ENCODE peak calls at places on chromosomes 12 and 14, in eight cellular contexts. H, V, L, F, S, K, T and Q are unnamed samples.

GRCh38 chr12:120257041-120257821 is 8.3 kb downstream of the PXN start:
- DNase-seq in H (peak; percentile 46), V (no peak), L (no peak), F (peak; percentile 94), S (no peak), K (no peak), T (no peak), Q (peak; percentile 38)

GRCh38 chr14:91872517-91873470 is 5.5 kb upstream of the TC2N start:
- DNase-seq in H (no peak), V (no peak), L (peak; percentile 37), F (no peak), S (peak; percentile 70), K (no peak), T (no peak), Q (no peak)

GRCh38 chr14:89331398-89331797 is 85.6 kb downstream of the FOXN3 start:
- DNase-seq in H (no peak), V (no peak), L (no peak), F (no peak), S (no peak), K (no peak), T (no peak), Q (no peak)

GRCh38 chr14:77580964-77581505 is 35.4 kb downstream of the SPTLC2 start:
- DNase-seq in H (no peak), V (peak; percentile 86), L (no peak), F (no peak), S (no peak), K (no peak), T (no peak), Q (no peak)

GRCh38 chr12:28171356-28172060 is 18.7 kb upstream of the CCDC91 start:
- DNase-seq in H (no peak), V (peak; percentile 40), L (no peak), F (no peak), S (no peak), K (no peak), T (no peak), Q (no peak)

GRCh38 chr14:96254696-96255095 is 1.3 kb upstream of the BDKRB1 start:
- DNase-seq in H (no peak), V (no peak), L (no peak), F (no peak), S (no peak), K (no peak), T (no peak), Q (no peak)

GRCh38 chr14:69013943-69014782 is 35.1 kb upstream of the ACTN1 start:
- DNase-seq in H (peak; percentile 62), V (peak; percentile 50), L (no peak), F (no peak), S (no peak), K (no peak), T (no peak), Q (no peak)

GRCh38 chr12:46214668-46215429 is 54.0 kb downstream of the SLC38A1 start:
- DNase-seq in H (no peak), V (no peak), L (no peak), F (no peak), S (peak; percentile 90), K (no peak), T (peak; percentile 60), Q (no peak)

GRCh38 chr14:93089501-93090269 is 26.0 kb downstream of the ITPK1 start:
- DNase-seq in H (no peak), V (no peak), L (no peak), F (no peak), S (no peak), K (no peak), T (no peak), Q (no peak)

GRCh38 chr12:57632369-57632897 is 568 bp downstream of the B4GALNT1 start:
- DNase-seq in H (no peak), V (peak; percentile 39), L (no peak), F (peak; percentile 63), S (no peak), K (no peak), T (no peak), Q (no peak)

GRCh38 chr14:64459737-64460136 is 5.6 kb upstream of the AKAP5 start:
- DNase-seq in H (no peak), V (no peak), L (no peak), F (no peak), S (no peak), K (no peak), T (no peak), Q (no peak)

GRCh38 chr14:69483765-69484443 is 624 bp upstream of the PLEKHD1 start:
- DNase-seq in H (peak; percentile 37), V (no peak), L (peak; percentile 33), F (peak; percentile 45), S (no peak), K (no peak), T (no peak), Q (no peak)

GRCh38 chr12:115683240-115683765 is 594.2 kb downstream of the MED13L start:
- DNase-seq in H (no peak), V (no peak), L (no peak), F (no peak), S (no peak), K (no peak), T (no peak), Q (no peak)

GRCh38 chr12:132559652-132560420 is 50.5 kb downstream of the LRCOL1 start:
- DNase-seq in H (no peak), V (peak; percentile 59), L (peak; percentile 66), F (peak; percentile 40), S (peak; percentile 32), K (no peak), T (peak; percentile 14), Q (no peak)

GRCh38 chr12:52419656-52420055 is 13.5 kb upstream of the KRT82 start:
- DNase-seq in H (no peak), V (no peak), L (no peak), F (no peak), S (no peak), K (no peak), T (no peak), Q (no peak)

GRCh38 chr14:102231476-102232347 is 73.3 kb downstream of the MOK start:
- DNase-seq in H (no peak), V (no peak), L (no peak), F (peak; percentile 57), S (no peak), K (no peak), T (no peak), Q (no peak)

GRCh38 chr14:58398495-58398894 is 2.8 kb downstream of the TOMM20L start:
- DNase-seq in H (no peak), V (no peak), L (no peak), F (no peak), S (no peak), K (no peak), T (no peak), Q (no peak)

GRCh38 chr12:123445388-123446344 is 9.2 kb upstream of the RILPL2 start:
- DNase-seq in H (no peak), V (no peak), L (no peak), F (no peak), S (no peak), K (no peak), T (no peak), Q (no peak)

GRCh38 chr12:25376392-25376791 is 125.7 kb upstream of the KRAS start:
- DNase-seq in H (no peak), V (no peak), L (no peak), F (no peak), S (no peak), K (no peak), T (no peak), Q (no peak)

GRCh38 chr12:52521581-52522266 is 1.5 kb upstream of the KRT5 start:
- DNase-seq in H (no peak), V (no peak), L (no peak), F (no peak), S (peak; percentile 3), K (no peak), T (no peak), Q (no peak)

GRCh38 chr12:90801776-90802175 is 153.2 kb downstream of the CCER1 start:
- DNase-seq in H (no peak), V (no peak), L (no peak), F (no peak), S (no peak), K (no peak), T (no peak), Q (no peak)

GRCh38 chr14:103882503-103883262 is 35.3 kb upstream of the PPP1R13B start:
- DNase-seq in H (no peak), V (no peak), L (no peak), F (no peak), S (no peak), K (no peak), T (no peak), Q (no peak)

GRCh38 chr14:101253948-101254347 is 307.3 kb upstream of the DIO3 start:
- DNase-seq in H (no peak), V (no peak), L (no peak), F (no peak), S (no peak), K (no peak), T (no peak), Q (no peak)

GRCh38 chr14:58808828-58809227 is 171.1 kb downstream of the DACT1 start:
- DNase-seq in H (no peak), V (no peak), L (no peak), F (peak; percentile 34), S (no peak), K (no peak), T (no peak), Q (no peak)

GRCh38 chr14:99454246-99454645 is 26.4 kb downstream of the SETD3 start:
- DNase-seq in H (no peak), V (no peak), L (no peak), F (no peak), S (no peak), K (no peak), T (no peak), Q (no peak)